ENCODE peak calls at places on chromosomes 7 and 10, in seven cellular contexts. O is GM06990, T is fibroblast of mammary gland, V is fibroblast of pulmonary artery, Y is pancreas, R is foreskin fibroblast, N is transverse colon. Q is an unnamed sample.

GRCh38 chr10:73655990-73656298 is at the start of gene SYNPO2L:
- DNase-seq in O (no peak), T (no peak), V (no peak), Y (no peak), R (no peak), N (no peak), Q (no peak)

GRCh38 chr7:79982151-79982770 is 152.4 kb upstream of the GNAI1 start:
- DNase-seq in O (no peak), T (peak), V (peak), Y (no peak), R (peak), N (no peak), Q (no peak)

GRCh38 chr10:8300925-8301707 is 246.6 kb downstream of the GATA3 start:
- DNase-seq in O (no peak), T (no peak), V (no peak), Y (no peak), R (no peak), N (no peak), Q (no peak)

GRCh38 chr10:11425288-11425595 is 186.2 kb downstream of the USP6NL start:
- DNase-seq in O (no peak), T (no peak), V (no peak), Y (no peak), R (no peak), N (no peak), Q (no peak)

GRCh38 chr7:22147113-22147512 is 201.4 kb upstream of the CDCA7L start:
- DNase-seq in O (no peak), T (peak), V (no peak), Y (no peak), R (no peak), N (no peak), Q (peak)

GRCh38 chr10:106660550-106660949 is 504.0 kb downstream of the SORCS1 start:
- DNase-seq in O (no peak), T (no peak), V (no peak), Y (no peak), R (no peak), N (no peak), Q (no peak)

GRCh38 chr10:111498560-111498959 is 421.7 kb downstream of the ADRA2A start:
- DNase-seq in O (no peak), T (no peak), V (no peak), Y (no peak), R (no peak), N (no peak), Q (no peak)

GRCh38 chr7:21256310-21256877 is 171.5 kb upstream of the SP4 start:
- DNase-seq in O (no peak), T (peak), V (peak), Y (no peak), R (peak), N (no peak), Q (no peak)

GRCh38 chr7:1060315-1061080 is 16.2 kb downstream of the GPR146 start:
- DNase-seq in O (peak), T (no peak), V (no peak), Y (peak), R (no peak), N (no peak), Q (peak)

GRCh38 chr7:97004931-97005763 is at the start of gene DLX6:
- DNase-seq in O (no peak), T (peak), V (peak), Y (no peak), R (peak), N (peak), Q (no peak)

GRCh38 chr7:97008275-97008917 is 3.0 kb downstream of the DLX6 start:
- DNase-seq in O (no peak), T (no peak), V (no peak), Y (no peak), R (no peak), N (no peak), Q (no peak)

GRCh38 chr7:97005764-97006145 is 402 bp downstream of the DLX6 start:
- DNase-seq in O (no peak), T (no peak), V (no peak), Y (no peak), R (no peak), N (no peak), Q (no peak)

GRCh38 chr7:97006146-97006950 is 995 bp downstream of the DLX6 start:
- DNase-seq in O (peak), T (peak), V (peak), Y (peak), R (peak), N (no peak), Q (no peak)

GRCh38 chr7:97006951-97007861 is 1.9 kb downstream of the DLX6 start:
- DNase-seq in O (no peak), T (no peak), V (no peak), Y (no peak), R (no peak), N (no peak), Q (no peak)
- H3K4me3 ChIP-seq in O (no peak), T (no peak), V (no peak), Y (no peak), R (no peak), N (no peak), Q (no peak)

GRCh38 chr10:71832967-71833366 is 18.1 kb downstream of the PSAP start:
- DNase-seq in O (no peak), T (no peak), V (no peak), Y (no peak), R (no peak), N (no peak), Q (no peak)
- TF ChIP-seq CTCF in O (no peak), T (no peak), V (no peak), Y (no peak), R (no peak), N (no peak), Q (no peak)

DNA sequence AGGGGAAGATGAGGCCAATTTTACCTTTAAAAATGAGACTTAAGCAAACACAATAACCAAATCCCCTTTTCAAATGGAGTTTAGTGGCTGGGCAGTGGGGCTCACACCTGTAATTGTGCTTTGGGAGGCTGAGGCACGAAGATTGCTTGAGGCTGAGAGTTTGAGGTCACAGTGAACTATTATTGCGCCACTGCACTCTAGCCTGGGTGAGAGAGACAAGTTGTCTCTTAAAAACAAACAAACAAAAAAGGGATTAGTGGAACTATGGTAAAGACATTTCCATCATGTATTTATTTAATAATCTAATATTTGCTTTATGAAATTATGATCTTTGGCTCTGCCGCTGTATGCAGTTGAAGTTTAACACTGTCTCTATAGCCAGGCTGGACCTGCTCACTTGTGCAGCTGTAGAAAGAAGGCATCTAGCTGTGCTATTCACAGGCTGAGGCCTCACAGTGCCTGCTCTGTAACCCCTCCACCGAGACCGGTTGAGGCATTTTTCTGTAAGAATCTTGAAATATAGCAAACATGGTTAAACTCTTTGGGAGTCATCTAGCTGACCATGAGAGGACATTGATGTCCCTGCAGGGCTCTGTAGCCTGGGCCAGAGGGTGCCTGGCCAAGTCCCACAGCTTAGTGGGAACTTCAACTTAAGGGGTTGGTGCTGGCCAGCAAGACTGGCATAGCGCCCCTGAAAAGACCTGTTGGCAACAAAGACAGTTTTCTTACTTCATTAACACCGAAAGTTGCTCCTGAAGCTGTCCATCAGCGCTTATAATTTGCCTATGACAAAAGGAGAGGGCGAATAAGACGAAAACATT is 131.8 kb downstream of the BMPER start:
- DNase-seq in O (no peak), T (no peak), V (no peak), Y (peak), R (no peak), N (no peak), Q (no peak)
- H3K4me3 ChIP-seq in O (no peak), T (no peak), V (no peak), Y (no peak), R (no peak), N (no peak), Q (no peak)

GRCh38 chr10:58807631-58808024 is 295.0 kb downstream of the BICC1 start:
- DNase-seq in O (no peak), T (peak), V (peak), Y (no peak), R (peak), N (no peak), Q (no peak)
- TF ChIP-seq CTCF in O (no peak), T (no peak), V (no peak), Y (no peak), R (no peak), N (no peak), Q (peak)

GRCh38 chr7:138559448-138559847 is 99.4 kb downstream of the TRIM24 start:
- DNase-seq in O (no peak), T (no peak), V (no peak), Y (no peak), R (no peak), N (no peak), Q (no peak)

GRCh38 chr7:138554674-138555073 is 94.6 kb downstream of the TRIM24 start:
- DNase-seq in O (no peak), T (no peak), V (no peak), Y (no peak), R (no peak), N (no peak), Q (no peak)

GRCh38 chr7:138553805-138554204 is 93.7 kb downstream of the TRIM24 start:
- DNase-seq in O (no peak), T (no peak), V (no peak), Y (no peak), R (no peak), N (no peak), Q (no peak)

GRCh38 chr7:138556771-138557484 is 96.9 kb downstream of the TRIM24 start:
- DNase-seq in O (no peak), T (no peak), V (peak), Y (no peak), R (no peak), N (no peak), Q (no peak)

DNA sequence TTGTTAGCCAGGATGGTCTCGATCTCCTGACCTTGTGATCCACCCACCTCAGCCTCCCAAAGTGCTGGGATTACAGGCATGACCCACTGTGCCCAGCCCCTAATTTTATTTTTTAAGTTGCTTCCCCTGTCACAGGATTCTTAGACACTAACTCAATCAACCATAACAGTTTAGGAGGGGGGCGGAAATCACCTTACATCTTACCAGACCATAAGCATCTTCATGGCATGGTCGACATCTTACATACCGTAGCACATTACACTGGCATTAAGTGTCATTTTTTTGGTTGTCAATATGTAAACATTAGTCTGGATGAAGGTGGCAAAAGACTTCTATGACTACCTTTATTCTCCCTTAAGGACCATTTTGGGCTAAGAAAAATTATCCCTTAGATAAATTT is 95.6 kb downstream of the TRIM24 start:
- DNase-seq in O (no peak), T (no peak), V (no peak), Y (no peak), R (no peak), N (no peak), Q (no peak)
- H3K4me3 ChIP-seq in O (no peak), T (no peak), V (no peak), Y (no peak), R (no peak), N (no peak), Q (no peak)

GRCh38 chr7:134902058-134902457 is 84.2 kb upstream of the AGBL3 start:
- DNase-seq in O (no peak), T (peak), V (no peak), Y (no peak), R (no peak), N (no peak), Q (no peak)
- TF ChIP-seq CTCF in O (peak), T (no peak), V (no peak), Y (no peak), R (no peak), N (no peak), Q (no peak)

GRCh38 chr10:84660340-84661159 is 332.2 kb downstream of the CCSER2 start:
- DNase-seq in O (no peak), T (no peak), V (no peak), Y (no peak), R (no peak), N (no peak), Q (no peak)

GRCh38 chr10:84659497-84660276 is 331.3 kb downstream of the CCSER2 start:
- DNase-seq in O (no peak), T (no peak), V (no peak), Y (no peak), R (no peak), N (no peak), Q (no peak)

GRCh38 chr10:84659027-84659426 is 330.6 kb downstream of the CCSER2 start:
- DNase-seq in O (no peak), T (no peak), V (no peak), Y (no peak), R (no peak), N (no peak), Q (no peak)

GRCh38 chr10:84654671-84655070 is 326.3 kb downstream of the CCSER2 start:
- DNase-seq in O (no peak), T (no peak), V (no peak), Y (no peak), R (no peak), N (no peak), Q (no peak)
- H3K4me3 ChIP-seq in O (no peak), T (no peak), V (no peak), Y (no peak), R (no peak), N (no peak), Q (no peak)

DNA sequence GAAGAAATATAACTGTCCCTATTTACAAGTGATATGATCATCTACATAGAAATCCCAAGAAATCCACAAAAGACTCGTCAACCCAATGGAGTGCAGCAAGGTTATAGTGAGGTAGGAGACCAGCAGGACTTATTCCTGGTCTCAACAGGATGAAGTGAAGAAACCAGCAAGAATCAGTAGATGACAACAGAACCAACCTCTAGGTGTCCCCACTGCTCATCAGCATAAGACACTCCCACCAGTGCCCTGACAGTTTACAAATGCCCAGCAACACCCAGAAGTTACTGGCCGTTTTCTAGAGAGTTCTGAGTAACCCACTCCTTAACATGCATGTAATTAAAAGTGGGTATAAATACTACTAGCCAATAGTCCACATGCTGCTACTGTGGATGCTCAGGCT is 470.5 kb upstream of the LRRTM3 start:
- DNase-seq in O (no peak), T (no peak), V (no peak), Y (no peak), R (no peak), N (no peak), Q (no peak)
- TF ChIP-seq CTCF in O (no peak), T (no peak), V (no peak), Y (no peak), R (no peak), N (no peak), Q (peak)

Q was measured in right lobe of liver.